ENCODE peak calls at places on chromosomes 2 and 18, in six cellular contexts. M is pancreas; J is AG04449; R is activated CD4-positive, alpha-beta T cell treated with anti-CD3 and anti-CD28 coated beads for 24 hours; V is tibial artery; W is stimulated activated CD8-positive, alpha-beta memory T cell treated with anti-CD3 and anti-CD28 coated beads, Interleukin-7, amount 100 ng/mL, for 1 hour. N is an unnamed sample.

GRCh38 chr2:11103984-11104793 is 51.1 kb upstream of the SLC66A3 start:
- DNase-seq in W (no peak), V (no peak), M (no peak), R (peak; percentile 16), J (no peak), N (no peak)

GRCh38 chr2:14520385-14520945 is 112.1 kb upstream of the LRATD1 start:
- DNase-seq in R (no peak), V (no peak), W (no peak), J (no peak), M (no peak), N (no peak)

GRCh38 chr2:209556354-209556961 is 132.6 kb downstream of the MAP2 start:
- DNase-seq in V (no peak), R (no peak), J (no peak), M (no peak), W (no peak), N (no peak)

GRCh38 chr18:56975276-56975675 is 171.6 kb upstream of the BOD1L2 start:
- DNase-seq in M (no peak), J (no peak), V (no peak), W (no peak), R (no peak), N (no peak)

GRCh38 chr2:85181093-85181685 is 48.0 kb downstream of the TCF7L1 start:
- DNase-seq in J (no peak), W (no peak), R (no peak), M (no peak), V (no peak), N (no peak)

GRCh38 chr2:238513346-238513745 is 86.6 kb downstream of the ASB1 start:
- DNase-seq in V (no peak), W (no peak), J (no peak), M (no peak), R (no peak), N (peak; percentile 54)

GRCh38 chr2:54073796-54074195 is 41.6 kb upstream of the ACYP2 start:
- DNase-seq in J (no peak), W (no peak), V (no peak), R (no peak), M (no peak), N (no peak)

GRCh38 chr18:8107426-8107825 is 501.8 kb upstream of the RAB12 start:
- DNase-seq in V (no peak), R (no peak), J (no peak), W (no peak), M (no peak), N (no peak)

GRCh38 chr2:9228088-9228751 is 21.6 kb downstream of the ASAP2 start:
- DNase-seq in V (no peak), J (peak; percentile 44), M (no peak), R (no peak), W (no peak), N (no peak)

GRCh38 chr2:169080250-169081035 is 11.1 kb downstream of the DHRS9 start:
- DNase-seq in J (no peak), M (no peak), V (no peak), W (no peak), R (no peak), N (no peak)

GRCh38 chr18:74390900-74391299 is 66.2 kb downstream of the DIPK1C start:
- DNase-seq in W (no peak), M (no peak), J (no peak), V (no peak), R (no peak), N (no peak)

GRCh38 chr2:203446071-203446481 is 89.0 kb downstream of the RAPH1 start:
- DNase-seq in J (no peak), R (no peak), V (no peak), W (no peak), M (no peak), N (no peak)

GRCh38 chr2:43609304-43609883 is 13.6 kb upstream of the THADA start:
- DNase-seq in J (no peak), W (no peak), M (peak; percentile 15), R (no peak), V (no peak), N (no peak)

GRCh38 chr2:24021122-24021998 is 11.5 kb downstream of the MFSD2B start:
- DNase-seq in W (no peak), M (no peak), J (no peak), R (no peak), V (no peak), N (no peak)

GRCh38 chr2:84904717-84905174 is 710 bp upstream of the TMSB10 start:
- DNase-seq in V (peak; percentile 89), J (no peak), R (no peak), W (no peak), M (peak; percentile 50), N (peak; percentile 90)

GRCh38 chr2:198127627-198128026 is 323.2 kb downstream of the PLCL1 start:
- DNase-seq in W (peak; percentile 1), R (peak; percentile 19), M (peak; percentile 16), J (no peak), V (peak; percentile 28), N (no peak)

GRCh38 chr2:214706986-214707385 is 102.5 kb downstream of the BARD1 start:
- DNase-seq in M (peak; percentile 32), J (no peak), W (no peak), R (no peak), V (no peak), N (no peak)

GRCh38 chr2:217203086-217203485 is 343.2 kb upstream of the TNP1 start:
- DNase-seq in J (no peak), R (no peak), V (no peak), W (no peak), M (no peak), N (no peak)

GRCh38 chr18:24054130-24054529 is 39.6 kb downstream of the TTC39C start:
- DNase-seq in W (no peak), V (no peak), J (no peak), M (no peak), R (no peak), N (no peak)

GRCh38 chr2:86216577-86217555 is 17.6 kb downstream of the MRPL35 start:
- DNase-seq in M (no peak), J (peak; percentile 55), W (no peak), R (no peak), V (no peak), N (no peak)

GRCh38 chr2:134460583-134460998 is 206.7 kb downstream of the MGAT5 start:
- DNase-seq in M (peak; percentile 69), W (no peak), R (no peak), V (no peak), J (no peak), N (no peak)

GRCh38 chr2:223187256-223187655 is 135.3 kb downstream of the KCNE4 start:
- DNase-seq in M (no peak), R (no peak), V (no peak), J (no peak), W (no peak), N (no peak)

GRCh38 chr18:7577706-7578105 is 10.6 kb downstream of the PTPRM start:
- DNase-seq in M (no peak), R (no peak), V (no peak), W (no peak), J (peak; percentile 40), N (no peak)

GRCh38 chr2:3778841-3779505 is 75.6 kb downstream of the DCDC2C start:
- DNase-seq in V (no peak), W (no peak), R (no peak), M (no peak), J (no peak), N (no peak)

GRCh38 chr2:100786297-100786658 is 33.7 kb upstream of the NPAS2 start:
- DNase-seq in R (no peak), J (peak; percentile 85), V (peak; percentile 35), M (no peak), W (no peak), N (peak; percentile 71)

GRCh38 chr2:8679827-8680731 is 1.8 kb upstream of the ID2 start:
- DNase-seq in W (no peak), R (no peak), V (peak; percentile 58), M (peak; percentile 88), J (no peak), N (no peak)

GRCh38 chr2:197130318-197130717 is 180.3 kb downstream of the ANKRD44 start:
- DNase-seq in V (no peak), M (no peak), R (no peak), W (no peak), J (no peak), N (no peak)

GRCh38 chr2:71779306-71779855 is 326.0 kb downstream of the DYSF start:
- DNase-seq in W (no peak), R (no peak), M (no peak), V (no peak), J (no peak), N (no peak)

GRCh38 chr2:211133766-211134165 is 577.4 kb downstream of the CPS1 start:
- DNase-seq in J (no peak), M (no peak), W (no peak), R (no peak), V (no peak), N (no peak)

GRCh38 chr2:153287109-153287801 is 191.3 kb downstream of the RPRM start:
- DNase-seq in J (no peak), M (no peak), V (no peak), W (no peak), R (no peak), N (no peak)